ENCODE peak calls at places on chromosome X, in six cellular contexts. Z, C, M, S, Q and L are unnamed samples.

GRCh38 chrX:132214518-132214917 is 4.7 kb downstream of the RAP2C start:
- DNase-seq in C (no peak), Q (no peak), Z (no peak), S (no peak), M (no peak), L (no peak)

GRCh38 chrX:17984415-17984814 is 123.3 kb upstream of the RAI2 start:
- DNase-seq in Q (no peak), M (no peak), C (no peak), S (peak; percentile 34), Z (no peak), L (no peak)

GRCh38 chrX:2342878-2343277 is 157.9 kb downstream of the DHRSX start:
- DNase-seq in Z (no peak), C (no peak), M (no peak), Q (no peak), S (no peak), L (no peak)

GRCh38 chrX:103488332-103488731 is 31.0 kb downstream of the RAB40A start:
- DNase-seq in M (no peak), Z (no peak), Q (no peak), S (peak; percentile 38), C (peak; percentile 41), L (no peak)

GRCh38 chrX:11309220-11309619 is 16.0 kb downstream of the AMELX start:
- DNase-seq in Q (no peak), C (no peak), S (peak; percentile 3), Z (no peak), M (no peak), L (no peak)

GRCh38 chrX:106263817-106264216 is 95.7 kb downstream of the PWWP3B start:
- DNase-seq in M (no peak), Z (no peak), C (peak; percentile 80), Q (no peak), S (no peak), L (no peak)

GRCh38 chrX:29792335-29792734 is 423.0 kb upstream of the MAGEB2 start:
- DNase-seq in Q (no peak), C (no peak), Z (no peak), M (no peak), S (no peak), L (no peak)

GRCh38 chrX:155027509-155028066 is 944 bp downstream of the FUNDC2 start:
- DNase-seq in Z (no peak), S (no peak), M (no peak), Q (no peak), C (peak; percentile 69), L (no peak)

GRCh38 chrX:122850326-122850725 is 333.8 kb upstream of the GRIA3 start:
- DNase-seq in C (peak; percentile 2), Z (no peak), S (no peak), Q (no peak), M (no peak), L (no peak)

GRCh38 chrX:47101206-47101605 is 23.0 kb downstream of the RGN start:
- DNase-seq in M (no peak), Q (no peak), S (no peak), C (no peak), Z (no peak), L (no peak)

GRCh38 chrX:132181364-132181763 is 37.9 kb downstream of the RAP2C start:
- DNase-seq in S (no peak), Z (peak; percentile 1), M (no peak), Q (no peak), C (peak; percentile 89), L (no peak)

GRCh38 chrX:20352935-20353336 is 86.2 kb upstream of the RPS6KA3 start:
- DNase-seq in Q (peak; percentile 13), M (no peak), Z (no peak), S (no peak), C (no peak), L (peak; percentile 27)

GRCh38 chrX:13533726-13534125 is 35.7 kb upstream of the EGFL6 start:
- DNase-seq in C (peak; percentile 81), Q (no peak), M (no peak), Z (no peak), S (no peak), L (no peak)

GRCh38 chrX:13506574-13506973 is 62.8 kb upstream of the EGFL6 start:
- DNase-seq in Z (peak; percentile 42), M (no peak), S (peak; percentile 74), Q (peak; percentile 35), C (peak; percentile 65), L (peak; percentile 60)

GRCh38 chrX:30653415-30654131 is at the start of gene GK:
- DNase-seq in S (peak; percentile 39), C (peak; percentile 14), Z (peak; percentile 36), M (no peak), Q (peak; percentile 12), L (peak; percentile 24)

GRCh38 chrX:5236749-5237148 is 991.9 kb downstream of the NLGN4X start:
- DNase-seq in Z (no peak), C (no peak), Q (no peak), S (no peak), M (no peak), L (no peak)

GRCh38 chrX:132467029-132467428 is 21.8 kb downstream of the MBNL3 start:
- DNase-seq in M (no peak), Q (no peak), C (no peak), S (no peak), Z (no peak), L (no peak)

GRCh38 chrX:150347471-150347870 is 15.6 kb upstream of the MAMLD1 start:
- DNase-seq in Z (no peak), M (no peak), C (no peak), S (no peak), Q (no peak), L (no peak)

GRCh38 chrX:87571965-87572364 is 54.4 kb downstream of the KLHL4 start:
- DNase-seq in C (peak; percentile 27), Z (no peak), Q (no peak), M (no peak), S (no peak), L (no peak)

DNA sequence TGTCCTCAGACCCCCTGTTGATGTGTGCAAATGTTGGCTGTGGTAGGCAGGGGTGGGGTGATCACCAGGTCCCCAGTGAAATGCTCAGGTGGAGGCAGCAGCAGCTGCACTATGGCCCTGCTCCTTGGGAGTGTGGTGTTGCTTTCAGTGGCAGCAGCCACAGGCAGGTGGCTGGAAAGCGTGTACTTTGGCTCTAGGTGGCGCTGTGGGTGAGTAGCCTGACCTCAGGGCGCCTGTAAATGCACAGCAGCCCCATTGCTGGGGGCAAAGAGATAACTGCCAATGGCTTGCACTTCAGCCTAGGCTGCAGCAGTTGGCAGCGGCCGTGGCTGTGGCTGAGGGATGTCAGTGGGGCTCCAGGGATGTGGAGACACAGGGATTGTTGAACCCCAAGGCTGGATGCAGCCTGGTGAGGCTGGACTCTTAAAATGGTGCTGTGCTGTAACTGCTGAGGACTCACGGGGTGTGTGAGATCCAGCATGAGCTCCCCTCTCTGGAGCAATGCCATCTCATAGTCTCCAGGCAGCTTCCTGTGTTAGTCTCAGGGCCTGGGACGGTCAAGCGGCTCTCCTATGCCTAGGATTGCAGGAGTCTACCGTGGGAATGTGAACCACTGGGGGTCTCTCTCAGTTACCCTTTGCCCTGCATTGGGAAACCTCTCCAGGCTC is 421.7 kb upstream of the HTR2C start:
- DNase-seq in C (peak; percentile 1), M (no peak), Q (no peak), Z (peak; percentile 0), S (peak; percentile 60), L (no peak)
- TF ChIP-seq CTCF in C (no peak), M (no peak), Q (no peak), Z (no peak), S (peak; percentile 65), L (no peak)

DNA sequence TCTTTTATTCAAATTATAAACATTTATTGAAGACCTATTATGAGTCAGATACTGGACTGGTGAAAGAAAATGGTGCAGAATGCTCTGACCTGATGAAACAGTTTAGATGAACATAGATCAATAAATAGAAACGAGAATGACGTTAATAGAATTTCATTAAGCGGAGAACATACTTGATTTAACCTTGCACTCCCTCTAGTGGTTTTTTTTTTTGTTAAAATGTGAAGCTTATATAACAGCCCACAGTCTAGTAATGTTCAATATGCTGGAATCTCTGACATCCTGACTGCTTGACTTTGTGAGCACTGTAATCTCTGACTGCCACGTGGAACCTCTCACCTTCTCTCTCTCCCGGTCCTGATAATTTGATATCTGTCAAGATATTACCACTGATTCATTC is 32.3 kb downstream of the HDAC8 start:
- DNase-seq in M (no peak), S (no peak), C (peak; percentile 14), Z (no peak), Q (no peak), L (no peak)
- TF ChIP-seq CTCF in M (no peak), S (peak; percentile 25), C (peak; percentile 27), Z (no peak), Q (no peak), L (no peak)

GRCh38 chrX:319579-320125 is 1.1 kb upstream of the GTPBP6 start:
- DNase-seq in Q (no peak), M (no peak), C (no peak), Z (no peak), S (peak; percentile 35), L (no peak)

GRCh38 chrX:327660-328126 is 9.1 kb upstream of the GTPBP6 start:
- DNase-seq in Z (no peak), S (no peak), M (peak; percentile 13), C (no peak), Q (no peak), L (no peak)

GRCh38 chrX:320126-320783 is 1.7 kb upstream of the GTPBP6 start:
- DNase-seq in C (no peak), Q (no peak), S (peak; percentile 43), M (no peak), Z (no peak), L (no peak)

GRCh38 chrX:318739-319578 is at the start of gene GTPBP6:
- DNase-seq in Z (peak; percentile 96), M (peak; percentile 99), Q (peak; percentile 97), C (peak; percentile 99), S (peak; percentile 100), L (peak; percentile 95)

DNA sequence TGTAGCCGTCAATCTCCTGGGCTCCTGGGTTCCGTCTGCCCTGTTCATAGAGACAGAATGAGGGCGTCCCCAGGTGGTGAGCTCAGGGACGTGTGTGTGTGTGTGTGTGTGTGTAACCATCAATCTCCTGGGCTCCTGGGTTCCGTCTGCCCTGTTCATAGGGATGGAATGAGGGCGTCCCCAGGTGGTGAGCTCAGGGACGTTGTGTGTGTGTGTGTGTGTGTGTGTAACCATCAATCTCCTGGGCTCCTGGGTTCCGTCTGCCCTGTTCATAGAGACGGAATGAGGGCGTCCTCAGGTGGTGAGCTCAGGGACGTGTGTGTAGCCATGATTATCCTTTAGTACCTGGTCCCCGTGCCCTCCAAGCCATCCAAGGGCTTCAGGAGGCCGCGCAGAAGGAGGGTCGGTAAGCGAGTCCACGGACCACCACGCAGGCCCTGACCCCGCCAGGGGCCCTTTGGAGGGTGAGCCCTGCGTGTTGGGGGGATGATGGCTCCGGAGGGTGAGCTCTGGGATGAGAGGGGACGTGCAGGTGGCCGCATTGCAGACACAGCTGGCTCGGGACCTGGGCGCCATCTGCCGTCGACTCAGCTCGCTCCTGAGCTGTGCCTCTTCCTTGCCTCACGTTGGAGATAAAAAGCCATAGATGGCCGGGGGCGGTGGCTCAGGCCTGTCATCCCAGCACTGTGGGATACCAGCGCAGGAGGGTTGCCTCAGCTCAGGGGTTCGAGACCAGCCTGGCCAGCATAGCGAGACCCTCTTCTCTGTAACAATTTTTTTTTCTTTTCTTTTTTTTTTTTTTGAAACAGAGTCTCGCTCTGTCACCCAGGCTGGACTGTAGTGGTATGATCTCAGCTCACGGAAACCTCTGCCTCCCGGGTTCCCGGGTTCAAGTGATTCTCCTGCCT is 5.4 kb upstream of the GTPBP6 start:
- DNase-seq in C (peak; percentile 64), S (peak; percentile 83), Q (no peak), Z (no peak), M (no peak), L (no peak)
- TF ChIP-seq CTCF in C (no peak), S (peak; percentile 36), Q (no peak), Z (no peak), M (no peak), L (peak; percentile 56)

DNA sequence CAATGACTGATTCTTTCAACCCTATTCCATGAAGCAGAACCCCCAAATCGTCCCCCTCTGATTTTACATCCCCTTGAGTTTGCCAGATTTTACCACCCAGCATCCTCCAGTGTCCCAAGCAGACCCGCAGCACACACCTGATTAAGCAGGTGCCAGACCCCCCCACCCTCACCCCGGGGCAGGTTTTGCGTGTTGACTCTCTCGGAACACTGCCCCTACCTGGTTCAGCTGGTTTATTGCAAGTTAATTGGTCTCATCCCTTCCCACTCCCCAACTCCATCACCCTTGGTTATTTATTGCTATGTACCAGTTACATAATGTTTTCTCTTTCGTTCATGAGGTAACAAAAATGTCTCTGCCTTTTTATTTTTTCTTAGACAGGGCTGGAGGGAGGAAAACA is 258.4 kb downstream of the BCOR start:
- DNase-seq in M (no peak), Z (no peak), C (no peak), S (no peak), Q (no peak), L (no peak)
- TF ChIP-seq CTCF in M (no peak), Z (no peak), C (no peak), S (peak; percentile 21), Q (no peak), L (no peak)